ENCODE peak calls at places on chromosome 2, in nine cellular contexts. U is lower leg skin; J is astrocyte of the spinal cord; O is CD8-positive, alpha-beta T cell; I is WTC11; C is fibroblast of mammary gland; A is neural progenitor cell; Q is lung; S is AG04450. B is an unnamed sample.

GRCh38 chr2:145744541-145745386 is 1224.8 kb upstream of the ZEB2 start:
- DNase-seq in U (no peak), J (peak; percentile 95), O (no peak), I (no peak), C (peak; percentile 95), A (no peak), Q (no peak), S (peak; percentile 68), B (peak; percentile 87)

GRCh38 chr2:181805228-181806038 is 86.1 kb upstream of the ITPRID2 start:
- DNase-seq in U (no peak), J (peak; percentile 89), O (no peak), I (no peak), C (peak; percentile 86), A (no peak), Q (no peak), S (no peak), B (peak; percentile 63)

GRCh38 chr2:142767847-142768246 is 109.6 kb upstream of the KYNU start:
- DNase-seq in U (no peak), J (no peak), O (no peak), I (no peak), C (no peak), A (no peak), Q (no peak), S (no peak), B (no peak)

GRCh38 chr2:21668078-21668710 is 544.4 kb downstream of the TDRD15 start:
- DNase-seq in U (no peak), J (no peak), O (no peak), I (no peak), C (no peak), A (no peak), Q (no peak), S (no peak), B (no peak)

GRCh38 chr2:169082995-169083394 is 13.6 kb downstream of the DHRS9 start:
- DNase-seq in U (no peak), J (no peak), O (no peak), I (no peak), C (no peak), A (no peak), Q (no peak), S (no peak), B (no peak)

GRCh38 chr2:136118819-136119716 is 1.1 kb upstream of the CXCR4 start:
- DNase-seq in U (no peak), J (no peak), O (peak; percentile 94), I (peak; percentile 66), C (no peak), A (peak; percentile 66), Q (peak; percentile 53), S (no peak), B (no peak)

GRCh38 chr2:174495365-174496012 is 8.7 kb upstream of the GPR155 start:
- DNase-seq in U (no peak), J (no peak), O (no peak), I (no peak), C (no peak), A (peak; percentile 61), Q (no peak), S (no peak), B (no peak)

GRCh38 chr2:134927195-134927594 is 8.6 kb downstream of the CCNT2 start:
- DNase-seq in U (no peak), J (peak; percentile 42), O (no peak), I (no peak), C (peak; percentile 70), A (no peak), Q (no peak), S (no peak), B (peak; percentile 23)

GRCh38 chr2:152320166-152320565 is 14.8 kb upstream of the FMNL2 start:
- DNase-seq in U (no peak), J (peak; percentile 47), O (no peak), I (no peak), C (peak; percentile 72), A (no peak), Q (no peak), S (no peak), B (peak; percentile 10)

GRCh38 chr2:113018509-113018908 is 13.2 kb downstream of the IL36A start:
- DNase-seq in U (no peak), J (no peak), O (no peak), I (no peak), C (no peak), A (no peak), Q (no peak), S (no peak), B (no peak)

GRCh38 chr2:72996152-72996502 is 75.4 kb downstream of the SFXN5 start:
- DNase-seq in U (no peak), J (no peak), O (no peak), I (no peak), C (no peak), A (no peak), Q (no peak), S (no peak), B (no peak)

GRCh38 chr2:224838335-224838734 is 122.2 kb upstream of the CCDC195 start:
- DNase-seq in U (no peak), J (peak; percentile 83), O (no peak), I (no peak), C (peak; percentile 80), A (no peak), Q (no peak), S (no peak), B (peak; percentile 38)

GRCh38 chr2:100819365-100820345 is at the start of gene NPAS2:
- DNase-seq in U (no peak), J (peak; percentile 43), O (peak; percentile 21), I (peak; percentile 30), C (peak; percentile 37), A (peak; percentile 82), Q (no peak), S (no peak), B (peak; percentile 74)

GRCh38 chr2:60577884-60578283 is 24.4 kb upstream of the BCL11A start:
- DNase-seq in U (no peak), J (no peak), O (no peak), I (no peak), C (no peak), A (no peak), Q (no peak), S (no peak), B (no peak)

GRCh38 chr2:1992280-1992679 is 248.0 kb upstream of the PXDN start:
- DNase-seq in U (no peak), J (no peak), O (no peak), I (no peak), C (no peak), A (no peak), Q (no peak), S (no peak), B (no peak)

GRCh38 chr2:24363306-24363705 is 3.0 kb upstream of the ITSN2 start:
- DNase-seq in U (no peak), J (no peak), O (no peak), I (no peak), C (no peak), A (no peak), Q (no peak), S (no peak), B (no peak)

GRCh38 chr2:64225491-64225890 is 81.3 kb upstream of the PELI1 start:
- DNase-seq in U (no peak), J (peak; percentile 30), O (no peak), I (no peak), C (peak; percentile 54), A (no peak), Q (no peak), S (no peak), B (no peak)

GRCh38 chr2:31231571-31232287 is 2.2 kb upstream of the EHD3 start:
- DNase-seq in U (no peak), J (no peak), O (no peak), I (no peak), C (no peak), A (no peak), Q (no peak), S (no peak), B (no peak)

GRCh38 chr2:11343626-11344341 is 652 bp downstream of the ROCK2 start:
- DNase-seq in U (peak; percentile 41), J (peak; percentile 27), O (peak; percentile 14), I (peak; percentile 54), C (peak; percentile 24), A (peak; percentile 74), Q (peak; percentile 57), S (no peak), B (no peak)
- TF ChIP-seq CTCF in U (no peak), J (no peak), O (no peak), I (no peak), C (no peak), A (no peak), Q (no peak), S (no peak), B (no peak)

GRCh38 chr2:85887566-85888019 is 1.2 kb downstream of the ST3GAL5 start:
- DNase-seq in U (peak; percentile 66), J (peak; percentile 24), O (peak; percentile 61), I (no peak), C (peak; percentile 34), A (peak; percentile 46), Q (peak; percentile 52), S (no peak), B (peak; percentile 47)
- TF ChIP-seq CTCF in U (no peak), J (peak; percentile 29), O (no peak), I (no peak), C (peak; percentile 18), A (no peak), Q (peak; percentile 6), S (peak; percentile 36), B (peak; percentile 37)

GRCh38 chr2:118013724-118014491 is at the start of gene CCDC93:
- DNase-seq in U (peak; percentile 72), J (peak; percentile 82), O (peak; percentile 86), I (peak; percentile 84), C (peak; percentile 71), A (peak; percentile 91), Q (peak; percentile 82), S (peak; percentile 44), B (peak; percentile 83)
- TF ChIP-seq CTCF in U (no peak), J (no peak), O (no peak), I (no peak), C (no peak), A (no peak), Q (no peak), S (no peak), B (no peak)

GRCh38 chr2:102588213-102588939 is 31.0 kb upstream of the SLC9A2 start:
- DNase-seq in U (no peak), J (no peak), O (no peak), I (no peak), C (no peak), A (no peak), Q (no peak), S (no peak), B (no peak)

GRCh38 chr2:102593516-102593915 is 25.8 kb upstream of the SLC9A2 start:
- DNase-seq in U (no peak), J (no peak), O (no peak), I (no peak), C (no peak), A (no peak), Q (no peak), S (no peak), B (no peak)

GRCh38 chr2:102591646-102592045 is 27.7 kb upstream of the SLC9A2 start:
- DNase-seq in U (no peak), J (no peak), O (no peak), I (no peak), C (no peak), A (no peak), Q (no peak), S (no peak), B (no peak)

GRCh38 chr2:102589444-102589843 is 29.9 kb upstream of the SLC9A2 start:
- DNase-seq in U (no peak), J (no peak), O (no peak), I (no peak), C (no peak), A (no peak), Q (no peak), S (no peak), B (no peak)

GRCh38 chr2:102592601-102593000 is 26.8 kb upstream of the SLC9A2 start:
- DNase-seq in U (no peak), J (no peak), O (no peak), I (peak; percentile 23), C (peak; percentile 17), A (peak; percentile 19), Q (no peak), S (no peak), B (peak; percentile 48)
- TF ChIP-seq CTCF in U (no peak), J (peak; percentile 48), O (no peak), I (peak; percentile 48), C (peak; percentile 56), A (peak; percentile 65), Q (no peak), S (peak; percentile 49), B (peak; percentile 74)